ENCODE peak calls at places on chromosomes 7 and 10, in eight cellular contexts. H is CD8-positive, alpha-beta T cell; X is K562; W is tibial artery; K is cardiac muscle cell; B is PC-3; L is psoas muscle; T is body of pancreas. R is an unnamed sample.
A peak's percentile ranks its signal among the peaks of the same experiment; 100 is the strongest.

GRCh38 chr7:876972-877311 is 588 bp downstream of the GET4 start:
- DNase-seq in H (no peak), X (no peak), W (no peak), K (peak; percentile 21), B (peak; percentile 26), L (peak; percentile 81), T (no peak), R (peak; percentile 81)

GRCh38 chr10:71078454-71079145 is 133.8 kb upstream of the UNC5B start:
- DNase-seq in H (no peak), X (no peak), W (peak; percentile 47), K (no peak), B (no peak), L (no peak), T (peak; percentile 3), R (peak; percentile 54)

GRCh38 chr10:106925187-106925586 is 239.3 kb downstream of the SORCS1 start:
- DNase-seq in H (no peak), X (no peak), W (no peak), K (no peak), B (no peak), L (no peak), T (no peak), R (no peak)

GRCh38 chr7:2819161-2819953 is 24.8 kb downstream of the GNA12 start:
- DNase-seq in H (no peak), X (no peak), W (no peak), K (no peak), B (peak; percentile 8), L (no peak), T (no peak), R (no peak)

GRCh38 chr10:110919971-110920881 is 822 bp downstream of the SHOC2 start:
- DNase-seq in H (no peak), X (peak; percentile 30), W (peak; percentile 75), K (peak; percentile 62), B (peak; percentile 21), L (peak; percentile 59), T (peak; percentile 48), R (peak; percentile 73)

GRCh38 chr10:96708456-96708855 is 11.9 kb downstream of the PIK3AP1 start:
- DNase-seq in H (no peak), X (no peak), W (no peak), K (no peak), B (no peak), L (no peak), T (no peak), R (no peak)

GRCh38 chr10:114539623-114540022 is 118.5 kb downstream of the ABLIM1 start:
- DNase-seq in H (no peak), X (no peak), W (no peak), K (no peak), B (no peak), L (no peak), T (no peak), R (no peak)

GRCh38 chr7:80392229-80393169 is 119.4 kb downstream of the GNAT3 start:
- DNase-seq in H (no peak), X (no peak), W (no peak), K (peak; percentile 67), B (peak; percentile 77), L (no peak), T (no peak), R (no peak)

GRCh38 chr10:90162464-90162863 is 461.1 kb downstream of the KIF20B start:
- DNase-seq in H (no peak), X (no peak), W (no peak), K (peak; percentile 67), B (no peak), L (no peak), T (no peak), R (no peak)

GRCh38 chr7:106402898-106403297 is 118.1 kb upstream of the NAMPT start:
- DNase-seq in H (no peak), X (no peak), W (no peak), K (no peak), B (no peak), L (no peak), T (no peak), R (no peak)

GRCh38 chr10:132665946-132666732 is 119.8 kb downstream of the NKX6-2 start:
- DNase-seq in H (no peak), X (peak; percentile 22), W (no peak), K (peak; percentile 76), B (peak; percentile 92), L (no peak), T (no peak), R (no peak)

GRCh38 chr7:36810476-36810875 is 86.2 kb upstream of the AOAH start:
- DNase-seq in H (no peak), X (no peak), W (no peak), K (no peak), B (no peak), L (no peak), T (no peak), R (no peak)

GRCh38 chr7:76356823-76357222 is 2.0 kb downstream of the YWHAG start:
- DNase-seq in H (no peak), X (no peak), W (no peak), K (peak; percentile 43), B (peak; percentile 75), L (no peak), T (no peak), R (peak; percentile 40)

GRCh38 chr10:131038056-131038455 is 273.5 kb downstream of the TCERG1L start:
- DNase-seq in H (no peak), X (no peak), W (peak; percentile 20), K (no peak), B (no peak), L (no peak), T (no peak), R (no peak)
- H3K4me3 ChIP-seq in H (no peak overlapping the region), X (no peak overlapping the region), W (no peak overlapping the region), K (no peak overlapping the region), B (no peak overlapping the region), L (no peak overlapping the region), T (no peak overlapping the region), R (no peak overlapping the region)

DNA sequence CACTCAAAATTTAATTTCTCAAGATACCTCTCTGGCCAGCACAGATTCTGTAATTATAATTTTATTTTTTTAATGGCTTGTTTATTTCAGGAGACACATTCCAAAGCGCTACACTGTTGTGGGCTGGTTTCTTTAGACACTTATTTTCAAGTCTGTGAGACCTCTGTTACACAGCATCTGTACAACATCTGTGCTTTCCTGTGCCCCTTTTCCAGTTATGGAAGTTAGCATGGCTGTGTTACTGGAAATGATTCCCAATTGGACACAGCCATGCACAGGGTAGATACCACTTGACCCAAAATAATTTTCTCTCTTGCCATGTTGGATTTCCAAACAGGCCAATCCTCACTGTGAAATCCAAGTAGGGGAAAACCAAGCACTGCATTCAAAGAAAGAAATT is 172.3 kb upstream of the ADCY1 start:
- DNase-seq in H (no peak), X (no peak), W (no peak), K (no peak), B (no peak), L (no peak), T (no peak), R (no peak)
- TF ChIP-seq CTCF in H (no peak), X (no peak), W (no peak), K (no peak), B (no peak), L (no peak), T (no peak), R (no peak)

GRCh38 chr7:99380823-99381663 is 6.5 kb downstream of the ARPC1B start:
- DNase-seq in H (peak; percentile 83), X (no peak), W (no peak), K (peak; percentile 25), B (no peak), L (no peak), T (no peak), R (no peak)
- H3K36me3 ChIP-seq in H (peaks cover 9% of the 10 kb centered on the region), X (peaks cover 72% of the 10 kb centered on the region), W (no peaks in the 10 kb centered on the region), K (no peaks in the 10 kb centered on the region), B (peaks cover 9% of the 10 kb centered on the region), L (no peaks in the 10 kb centered on the region), T (no peaks in the 10 kb centered on the region), R (peaks cover 2% of the 10 kb centered on the region)

GRCh38 chr10:117535752-117536358 is 6.7 kb upstream of the EMX2 start:
- DNase-seq in H (no peak), X (no peak), W (no peak), K (no peak), B (no peak), L (no peak), T (no peak), R (no peak)
- H3K4me3 ChIP-seq in H (no peak overlapping the region), X (no peak overlapping the region), W (peak overlapping the region; percentile 50), K (no peak overlapping the region), B (no peak overlapping the region), L (peak overlapping the region; percentile 55), T (no peak overlapping the region), R (no peak overlapping the region)

GRCh38 chr7:138785587-138786437 is 12.0 kb upstream of the TMEM213 start:
- DNase-seq in H (no peak), X (no peak), W (no peak), K (peak; percentile 50), B (peak; percentile 25), L (no peak), T (no peak), R (no peak)
- TF ChIP-seq CTCF in H (no peak), X (no peak), W (no peak), K (no peak), B (no peak), L (no peak), T (no peak), R (no peak)

DNA sequence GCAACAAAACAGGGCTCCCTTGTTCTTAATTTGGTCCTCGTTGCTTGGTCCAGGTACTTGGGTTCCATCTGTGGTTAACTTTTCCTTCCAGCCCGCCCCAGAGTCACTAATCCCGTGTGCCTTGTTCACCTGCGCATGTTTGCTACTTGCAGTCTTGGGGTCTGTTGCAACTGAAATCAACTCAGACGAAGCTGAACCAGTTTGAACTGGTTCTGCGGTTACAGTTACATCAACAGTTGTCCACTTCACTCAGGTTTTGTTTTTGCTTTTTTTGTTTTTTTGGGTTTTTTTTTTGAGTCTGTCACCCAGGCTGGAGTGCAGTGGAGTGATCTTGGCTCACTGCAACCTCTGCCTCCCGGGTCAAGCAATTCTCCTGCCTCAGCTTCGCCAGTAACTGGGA is 34.7 kb downstream of the TRRAP start:
- DNase-seq in H (no peak), X (no peak), W (no peak), K (no peak), B (no peak), L (no peak), T (no peak), R (no peak)
- H3K36me3 ChIP-seq in H (peaks cover 63% of the 10 kb centered on the region), X (peaks cover 95% of the 10 kb centered on the region), W (peaks cover 84% of the 10 kb centered on the region), K (peaks cover 82% of the 10 kb centered on the region), B (peaks cover 35% of the 10 kb centered on the region), L (peaks cover 12% of the 10 kb centered on the region), T (peaks cover 12% of the 10 kb centered on the region), R (peaks cover 72% of the 10 kb centered on the region)

GRCh38 chr10:3668276-3668960 is 116.6 kb downstream of the KLF6 start:
- DNase-seq in H (peak; percentile 46), X (peak; percentile 81), W (no peak), K (peak; percentile 94), B (no peak), L (no peak), T (peak; percentile 63), R (no peak)
- H3K4me3 ChIP-seq in H (peak overlapping the region; percentile 64), X (no peak overlapping the region), W (no peak overlapping the region), K (no peak overlapping the region), B (no peak overlapping the region), L (no peak overlapping the region), T (no peak overlapping the region), R (no peak overlapping the region)